ENCODE peak calls at places on chromosome 6, in four cellular contexts. One of them, this sample, is unnamed.

GRCh38 chr6:10451394-10451793 is 36.5 kb upstream of the TFAP2A start:
- ATAC-seq in pancreas: no peak
- ATAC-seq in activated CD8-positive, alpha-beta T cell treated with anti-CD3 and anti-CD28 coated beads for 36 hours: no peak
- ATAC-seq in stimulated activated naive CD8-positive, alpha-beta T cell treated with anti-CD3 and anti-CD28 coated beads, Interleukin-15, amount 100 ng/mL, for 72 hours: no peak
- ATAC-seq in this sample: no peak

GRCh38 chr6:148657053-148657452 is 89.8 kb upstream of the UST start:
- ATAC-seq in pancreas: peak; percentile 57
- ATAC-seq in stimulated activated naive CD8-positive, alpha-beta T cell treated with anti-CD3 and anti-CD28 coated beads, Interleukin-15, amount 100 ng/mL, for 72 hours: no peak
- ATAC-seq in activated CD8-positive, alpha-beta T cell treated with anti-CD3 and anti-CD28 coated beads for 36 hours: no peak
- ATAC-seq in this sample: no peak

GRCh38 chr6:137892271-137892708 is 25.2 kb downstream of the TNFAIP3 start:
- ATAC-seq in activated CD8-positive, alpha-beta T cell treated with anti-CD3 and anti-CD28 coated beads for 36 hours: no peak
- ATAC-seq in pancreas: no peak
- ATAC-seq in stimulated activated naive CD8-positive, alpha-beta T cell treated with anti-CD3 and anti-CD28 coated beads, Interleukin-15, amount 100 ng/mL, for 72 hours: no peak
- ATAC-seq in this sample: peak; percentile 68

GRCh38 chr6:119348308-119349040 is 1.1 kb downstream of the MAN1A1 start:
- ATAC-seq in activated CD8-positive, alpha-beta T cell treated with anti-CD3 and anti-CD28 coated beads for 36 hours: no peak
- ATAC-seq in pancreas: no peak
- ATAC-seq in stimulated activated naive CD8-positive, alpha-beta T cell treated with anti-CD3 and anti-CD28 coated beads, Interleukin-15, amount 100 ng/mL, for 72 hours: peak; percentile 13
- ATAC-seq in this sample: no peak

GRCh38 chr6:36198986-36199385 is 2.4 kb downstream of the BRPF3 start:
- ATAC-seq in activated CD8-positive, alpha-beta T cell treated with anti-CD3 and anti-CD28 coated beads for 36 hours: no peak
- ATAC-seq in stimulated activated naive CD8-positive, alpha-beta T cell treated with anti-CD3 and anti-CD28 coated beads, Interleukin-15, amount 100 ng/mL, for 72 hours: no peak
- ATAC-seq in pancreas: no peak
- ATAC-seq in this sample: no peak

GRCh38 chr6:23511797-23512196 is 614.2 kb upstream of the NRSN1 start:
- ATAC-seq in stimulated activated naive CD8-positive, alpha-beta T cell treated with anti-CD3 and anti-CD28 coated beads, Interleukin-15, amount 100 ng/mL, for 72 hours: no peak
- ATAC-seq in pancreas: no peak
- ATAC-seq in activated CD8-positive, alpha-beta T cell treated with anti-CD3 and anti-CD28 coated beads for 36 hours: no peak
- ATAC-seq in this sample: no peak

GRCh38 chr6:161354956-161355355 is 81.1 kb upstream of the AGPAT4 start:
- ATAC-seq in stimulated activated naive CD8-positive, alpha-beta T cell treated with anti-CD3 and anti-CD28 coated beads, Interleukin-15, amount 100 ng/mL, for 72 hours: no peak
- ATAC-seq in activated CD8-positive, alpha-beta T cell treated with anti-CD3 and anti-CD28 coated beads for 36 hours: no peak
- ATAC-seq in pancreas: no peak
- ATAC-seq in this sample: no peak

GRCh38 chr6:21188505-21189223 is 404.9 kb upstream of the SOX4 start:
- ATAC-seq in activated CD8-positive, alpha-beta T cell treated with anti-CD3 and anti-CD28 coated beads for 36 hours: no peak
- ATAC-seq in stimulated activated naive CD8-positive, alpha-beta T cell treated with anti-CD3 and anti-CD28 coated beads, Interleukin-15, amount 100 ng/mL, for 72 hours: no peak
- ATAC-seq in pancreas: no peak
- ATAC-seq in this sample: no peak

GRCh38 chr6:13478525-13478962 is 8.9 kb downstream of the GFOD1 start:
- ATAC-seq in pancreas: no peak
- ATAC-seq in activated CD8-positive, alpha-beta T cell treated with anti-CD3 and anti-CD28 coated beads for 36 hours: peak; percentile 85
- ATAC-seq in stimulated activated naive CD8-positive, alpha-beta T cell treated with anti-CD3 and anti-CD28 coated beads, Interleukin-15, amount 100 ng/mL, for 72 hours: peak; percentile 70
- ATAC-seq in this sample: peak; percentile 28

GRCh38 chr6:170135821-170136471 is 154.9 kb downstream of the DLL1 start:
- ATAC-seq in stimulated activated naive CD8-positive, alpha-beta T cell treated with anti-CD3 and anti-CD28 coated beads, Interleukin-15, amount 100 ng/mL, for 72 hours: peak; percentile 69
- ATAC-seq in activated CD8-positive, alpha-beta T cell treated with anti-CD3 and anti-CD28 coated beads for 36 hours: no peak
- ATAC-seq in pancreas: no peak
- ATAC-seq in this sample: no peak

GRCh38 chr6:140566706-140567330 is 1192.4 kb upstream of the CITED2 start:
- ATAC-seq in pancreas: peak; percentile 54
- ATAC-seq in activated CD8-positive, alpha-beta T cell treated with anti-CD3 and anti-CD28 coated beads for 36 hours: no peak
- ATAC-seq in stimulated activated naive CD8-positive, alpha-beta T cell treated with anti-CD3 and anti-CD28 coated beads, Interleukin-15, amount 100 ng/mL, for 72 hours: no peak
- ATAC-seq in this sample: no peak